ENCODE peak calls at places on chromosomes 4 and X, in eight cellular contexts. R is K562, V is H1, X is esophagus muscularis mucosa, D is tibial nerve, J is transverse colon, P is suprapubic skin, G is sigmoid colon. C is an unnamed sample. For H3K27me3, the result is how much of the 10 kb centered on the place peaks cover.

GRCh38 chr4:110953191-110953590 is 330.3 kb upstream of the PITX2 start:
- DNase-seq in D (no peak), X (no peak), J (no peak), R (no peak), P (no peak), G (no peak), V (no peak), C (no peak)

GRCh38 chr4:141660880-141661279 is 24.5 kb downstream of the IL15 start:
- DNase-seq in G (no peak), R (no peak), D (no peak), J (no peak), V (no peak), X (no peak), P (no peak), C (no peak)

GRCh38 chrX:64291106-64291505 is 60.7 kb upstream of the ASB12 start:
- DNase-seq in J (no peak), G (no peak), D (no peak), R (peak), P (no peak), V (no peak), X (no peak), C (no peak)

GRCh38 chr4:140084426-140084825 is 69.6 kb downstream of the MAML3 start:
- DNase-seq in G (no peak), J (no peak), P (no peak), V (no peak), D (no peak), X (no peak), R (no peak), C (no peak)

GRCh38 chrX:41781500-41781899 is 57.5 kb downstream of the GPR82 start:
- DNase-seq in R (peak), G (no peak), P (no peak), D (no peak), J (no peak), X (no peak), V (no peak), C (no peak)

GRCh38 chr4:98802673-98803286 is 126.2 kb downstream of the EIF4E start:
- DNase-seq in J (no peak), R (no peak), P (no peak), V (no peak), G (no peak), X (no peak), D (no peak), C (no peak)

GRCh38 chrX:40108084-40108958 is 10.6 kb upstream of the BCOR start:
- DNase-seq in J (peak), D (no peak), X (no peak), P (no peak), R (no peak), G (peak), V (peak), C (peak)

GRCh38 chrX:41350976-41351569 is 17.1 kb downstream of the DDX3X start:
- DNase-seq in P (no peak), R (no peak), D (no peak), V (no peak), G (no peak), X (no peak), J (no peak), C (no peak)

GRCh38 chrX:1500701-1501624 is 36.0 kb downstream of the P2RY8 start:
- DNase-seq in R (no peak), V (peak), D (no peak), J (no peak), G (no peak), P (peak), X (peak), C (no peak)

GRCh38 chr4:140061883-140062282 is 92.1 kb downstream of the MAML3 start:
- DNase-seq in D (no peak), X (no peak), P (no peak), J (no peak), G (no peak), R (no peak), V (no peak), C (no peak)

GRCh38 chr4:106587558-106587957 is 219.0 kb upstream of the GIMD1 start:
- DNase-seq in X (no peak), G (no peak), J (no peak), V (no peak), R (no peak), D (no peak), P (no peak), C (no peak)

GRCh38 chrX:56812515-56813105 is 83.6 kb downstream of the NBDY start:
- DNase-seq in R (peak), X (no peak), J (no peak), V (no peak), P (no peak), G (no peak), D (no peak), C (no peak)

GRCh38 chr4:138650917-138651564 is 364.5 kb upstream of the NOCT start:
- DNase-seq in J (no peak), G (no peak), R (peak), V (no peak), P (no peak), D (no peak), X (peak), C (no peak)

GRCh38 chr4:143399113-143399949 is 62.7 kb downstream of the GAB1 start:
- DNase-seq in D (no peak), G (no peak), X (no peak), P (no peak), J (no peak), V (no peak), R (peak), C (no peak)

GRCh38 chrX:12237131-12237530 is 98.9 kb downstream of the FRMPD4 start:
- DNase-seq in G (no peak), D (no peak), V (no peak), X (no peak), P (no peak), J (no peak), R (no peak), C (no peak)

GRCh38 chr4:182554736-182555135 is 311.5 kb downstream of the TENM3 start:
- DNase-seq in D (no peak), V (no peak), P (no peak), G (no peak), R (no peak), J (no peak), X (no peak), C (no peak)

GRCh38 chr4:4430492-4431195 is 43.7 kb downstream of the NSG1 start:
- DNase-seq in X (no peak), D (no peak), R (peak), J (no peak), G (no peak), P (no peak), V (peak), C (no peak)

GRCh38 chr4:92830771-92831170 is 527.0 kb downstream of the GRID2 start:
- DNase-seq in J (no peak), P (no peak), G (no peak), V (no peak), R (no peak), X (no peak), D (no peak), C (no peak)

GRCh38 chrX:26511621-26512363 is 295.8 kb downstream of the MAGEB5 start:
- DNase-seq in V (no peak), G (no peak), P (no peak), D (no peak), X (no peak), R (no peak), J (no peak), C (no peak)

GRCh38 chr4:159902648-159903047 is 799.8 kb downstream of the RAPGEF2 start:
- DNase-seq in G (no peak), X (no peak), J (no peak), V (no peak), D (no peak), P (no peak), R (no peak), C (no peak)

GRCh38 chr4:24831637-24832036 is 36.3 kb downstream of the SOD3 start:
- DNase-seq in V (no peak), G (no peak), P (no peak), J (no peak), X (no peak), D (no peak), R (no peak), C (no peak)

GRCh38 chr4:145840162-145840768 is 98.4 kb downstream of the ZNF827 start:
- DNase-seq in P (no peak), R (peak), J (no peak), D (no peak), V (no peak), G (no peak), X (no peak), C (no peak)

GRCh38 chrX:5958523-5958922 is 270.1 kb downstream of the NLGN4X start:
- DNase-seq in P (no peak), V (no peak), G (no peak), R (no peak), X (no peak), D (no peak), J (no peak), C (no peak)

GRCh38 chr4:69718376-69719293 is 41.8 kb downstream of the SULT1B1 start:
- DNase-seq in R (no peak), D (no peak), V (no peak), X (no peak), J (no peak), P (no peak), G (no peak), C (no peak)

GRCh38 chr4:76982638-76983579 is 33.4 kb downstream of the SEPTIN11 start:
- DNase-seq in D (no peak), P (no peak), G (no peak), R (peak), X (no peak), J (no peak), V (no peak), C (no peak)

GRCh38 chrX:148310402-148311200 is 189.8 kb upstream of the AFF2 start:
- DNase-seq in D (no peak), P (no peak), V (no peak), G (no peak), X (no peak), R (no peak), J (no peak), C (no peak)

GRCh38 chrX:10071451-10072163 is 85.2 kb upstream of the CLCN4 start:
- DNase-seq in D (no peak), V (no peak), R (no peak), J (no peak), X (no peak), G (no peak), P (no peak), C (no peak)

GRCh38 chr4:150302553-150302952 is 224.3 kb downstream of the DCLK2 start:
- DNase-seq in G (peak), X (no peak), J (no peak), R (peak), P (no peak), V (no peak), D (no peak), C (no peak)

GRCh38 chrX:70129811-70130210 is 3.4 kb upstream of the IGBP1 start:
- DNase-seq in X (no peak), V (no peak), J (no peak), D (no peak), G (no peak), R (no peak), P (no peak), C (no peak)

GRCh38 chr4:25949166-25949748 is 35.2 kb downstream of the SMIM20 start:
- DNase-seq in P (no peak), G (no peak), J (no peak), V (no peak), D (no peak), X (no peak), R (no peak), C (no peak)

GRCh38 chr4:25950476-25951389 is 36.7 kb downstream of the SMIM20 start:
- DNase-seq in P (no peak), X (no peak), G (no peak), R (no peak), D (no peak), V (no peak), J (no peak), C (no peak)

GRCh38 chr4:25949994-25950393 is 36.0 kb downstream of the SMIM20 start:
- DNase-seq in J (no peak), P (no peak), R (no peak), V (no peak), G (no peak), D (no peak), X (no peak), C (no peak)

GRCh38 chr4:25951390-25951952 is 37.5 kb downstream of the SMIM20 start:
- DNase-seq in G (no peak), V (no peak), D (no peak), P (no peak), R (no peak), X (no peak), J (no peak), C (no peak)

GRCh38 chr4:25948051-25948450 is 34.0 kb downstream of the SMIM20 start:
- DNase-seq in D (no peak), J (no peak), V (no peak), G (no peak), R (no peak), P (no peak), X (no peak), C (no peak)
- H3K27me3 ChIP-seq in D (under half), J (under half), V (under half), G (under half), R (under half), P (under half), X (under half), C (under half)

DNA sequence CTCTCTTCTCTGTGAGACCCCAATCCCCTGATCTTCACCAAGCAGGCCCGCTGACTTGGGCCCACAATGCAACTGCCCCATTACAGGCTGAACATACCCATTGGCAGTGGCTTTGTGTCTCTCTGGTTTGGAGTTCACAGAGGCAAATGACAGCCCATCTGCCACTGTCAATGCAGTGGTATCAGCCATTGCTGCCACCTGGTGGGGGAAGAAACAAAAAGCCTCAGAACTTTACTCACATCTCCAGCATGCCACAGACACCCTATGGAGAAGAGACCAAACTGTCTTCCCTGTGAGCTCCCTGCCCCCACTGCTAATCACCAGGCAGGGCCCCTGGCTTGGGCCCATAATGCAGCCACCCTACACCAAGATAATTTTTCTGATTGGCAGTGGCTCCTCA is 729.3 kb upstream of the ACTRT1 start:
- DNase-seq in P (no peak), V (peak), J (peak), G (no peak), D (no peak), R (no peak), X (no peak), C (peak)
- TF ChIP-seq CTCF in P (no peak), V (peak), J (peak), G (peak), D (no peak), R (no peak), X (no peak), C (peak)

GRCh38 chrX:48472851-48473717 is 2.9 kb upstream of the FTSJ1 start:
- DNase-seq in D (no peak), P (no peak), X (no peak), G (no peak), R (no peak), J (no peak), V (no peak), C (no peak)
- TF ChIP-seq EP300 in D (no peak), P (no peak), X (no peak), G (no peak), R (no peak), J (no peak), V (no peak), C (no peak)

GRCh38 chrX:139202742-139203410 is 327.7 kb upstream of the F9 start:
- DNase-seq in X (no peak), R (no peak), D (no peak), V (peak), J (no peak), G (no peak), P (no peak), C (no peak)

GRCh38 chrX:139204576-139204902 is 326.0 kb upstream of the F9 start:
- DNase-seq in X (no peak), V (no peak), D (no peak), P (no peak), G (no peak), J (no peak), R (no peak), C (no peak)

GRCh38 chrX:139204903-139205667 is 325.5 kb upstream of the F9 start:
- DNase-seq in R (peak), G (peak), J (peak), X (no peak), V (peak), P (no peak), D (no peak), C (peak)

GRCh38 chrX:139201924-139202323 is 328.6 kb upstream of the F9 start:
- DNase-seq in J (no peak), D (no peak), G (no peak), V (no peak), R (no peak), X (no peak), P (no peak), C (no peak)

DNA sequence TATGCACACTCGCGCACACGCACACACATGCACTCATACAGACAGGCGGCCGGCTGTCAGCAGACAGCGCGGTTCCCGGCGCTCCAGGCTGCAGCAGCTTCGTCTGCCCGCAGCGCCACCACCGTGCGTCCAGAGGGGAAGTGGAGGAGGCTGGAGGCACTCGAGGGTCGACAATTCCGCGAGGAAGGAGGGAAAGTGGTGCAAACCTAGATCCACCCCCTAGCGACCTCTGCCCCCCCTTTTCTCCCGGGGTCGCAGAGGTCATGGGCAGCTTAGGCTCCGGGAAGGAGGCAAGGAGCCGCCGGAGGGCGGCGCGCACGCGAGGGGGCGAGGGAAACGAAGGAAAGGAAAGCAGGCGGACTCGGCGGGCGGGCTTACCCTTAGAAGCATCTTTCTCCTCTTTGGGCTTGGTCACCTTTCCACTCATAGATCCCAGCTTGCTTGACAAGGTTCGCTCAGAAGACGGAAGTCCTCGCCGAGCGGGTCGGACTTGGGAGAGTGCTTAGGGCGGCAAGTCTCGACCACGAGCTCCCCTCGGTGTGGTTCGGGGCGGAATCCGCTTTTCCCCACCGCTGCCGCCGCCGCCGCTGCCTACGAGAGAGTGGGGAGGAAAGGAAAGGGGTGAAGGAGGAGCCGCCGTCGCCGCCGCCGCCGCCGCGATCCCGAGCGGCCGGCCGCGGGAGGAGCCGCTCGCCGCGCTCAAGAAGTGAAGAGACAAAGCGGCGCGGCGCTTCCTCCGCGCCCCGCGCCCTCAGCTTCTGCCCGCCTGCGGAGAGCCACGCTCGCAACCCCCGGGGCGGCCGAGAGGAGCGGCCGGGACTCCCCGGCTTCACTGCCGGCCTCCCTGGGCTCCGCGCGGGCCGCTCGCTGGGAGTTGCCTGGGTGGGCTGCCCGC is 326.6 kb upstream of the F9 start:
- DNase-seq in V (peak), P (no peak), X (no peak), D (no peak), G (no peak), R (no peak), J (no peak), C (peak)
- H3K27me3 ChIP-seq in V (under half), P (under half), X (under half), D (under half), G (under half), R (under half), J (under half), C (under half)

GRCh38 chr4:64334964-64335363 is 74.3 kb downstream of the TECRL start:
- DNase-seq in R (no peak), V (no peak), X (no peak), J (no peak), G (no peak), D (no peak), P (no peak), C (no peak)

GRCh38 chr4:64326507-64326906 is 82.7 kb downstream of the TECRL start:
- DNase-seq in V (no peak), X (no peak), P (no peak), G (no peak), R (no peak), J (no peak), D (no peak), C (no peak)

GRCh38 chr4:64327237-64327636 is 82.0 kb downstream of the TECRL start:
- DNase-seq in P (no peak), R (no peak), X (no peak), J (no peak), V (no peak), D (no peak), G (no peak), C (no peak)

DNA sequence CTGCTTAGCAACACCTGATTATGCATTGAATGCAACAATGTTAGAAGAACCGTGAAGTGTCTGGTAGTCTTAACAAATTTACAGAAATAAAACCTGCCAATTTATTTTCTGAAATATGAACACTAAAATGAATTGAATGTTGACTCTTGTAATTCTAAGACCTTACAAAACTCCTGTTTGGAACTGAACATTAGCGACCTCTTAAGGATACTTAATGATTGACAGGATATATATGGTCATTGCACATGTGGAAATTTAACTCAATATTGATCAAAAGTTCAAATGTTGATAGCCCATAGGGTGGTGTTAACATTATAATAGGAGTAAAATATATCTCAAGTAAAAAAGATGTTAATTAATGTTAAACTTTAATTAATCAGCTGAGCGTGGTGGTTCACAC is 79.1 kb downstream of the TECRL start:
- DNase-seq in P (no peak), G (no peak), D (no peak), R (no peak), V (no peak), X (no peak), J (no peak), C (no peak)
- TF ChIP-seq CTCF in P (no peak), G (no peak), D (no peak), R (no peak), V (no peak), X (no peak), J (no peak), C (no peak)

GRCh38 chr4:78603384-78603783 is 51.8 kb downstream of the ANXA3 start:
- DNase-seq in G (no peak), V (no peak), P (no peak), D (no peak), J (no peak), R (no peak), X (no peak), C (no peak)
- TF ChIP-seq EP300 in G (no peak), V (no peak), P (no peak), D (no peak), J (no peak), R (no peak), X (no peak), C (no peak)

GRCh38 chrX:47302396-47302795 is 68.0 kb upstream of the ZNF157 start:
- DNase-seq in J (no peak), V (no peak), P (no peak), R (no peak), G (no peak), D (no peak), X (no peak), C (no peak)
- H3K27me3 ChIP-seq in J (under half), V (under half), P (under half), R (under half), G (under half), D (under half), X (under half), C (under half)

DNA sequence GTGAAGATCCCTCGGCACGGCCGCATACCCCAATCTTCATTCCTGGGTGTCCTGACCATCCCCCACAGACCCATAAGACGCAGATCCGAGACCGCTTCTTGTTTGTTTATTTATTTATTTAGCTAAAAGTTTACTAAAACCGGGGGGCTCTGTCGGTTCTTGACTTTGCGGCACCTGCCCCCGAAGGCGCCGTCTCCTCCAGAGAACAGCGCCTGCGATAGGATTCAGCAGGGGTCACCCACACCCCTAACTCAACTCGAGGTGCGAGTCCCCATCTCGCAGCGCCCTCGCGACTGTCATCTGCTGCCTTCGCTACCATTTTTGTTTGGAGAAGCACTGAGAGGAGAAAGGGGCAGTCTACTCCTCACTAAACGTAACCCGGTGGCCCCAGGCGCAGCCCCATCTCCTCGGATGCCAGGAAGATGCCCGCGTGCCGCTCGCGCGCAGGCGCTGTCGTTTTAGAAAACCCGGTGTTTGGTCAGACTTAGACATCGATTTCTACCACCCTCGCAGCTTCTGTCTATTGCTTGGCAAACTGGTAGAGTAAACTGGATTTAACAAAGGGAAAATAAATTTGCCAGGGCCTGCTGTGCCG is 18.9 kb upstream of the GPR101 start:
- DNase-seq in D (no peak), J (no peak), P (no peak), X (no peak), G (no peak), R (no peak), V (no peak), C (no peak)
- TF ChIP-seq CTCF in D (no peak), J (no peak), P (no peak), X (no peak), G (no peak), R (no peak), V (no peak), C (no peak)